ENCODE peak calls at places on chromosome 9, in nine cellular contexts. I is left ventricle myocardium inferior; L is stimulated activated CD8-positive, alpha-beta memory T cell treated with anti-CD3 and anti-CD28 coated beads, Interleukin-7, amount 100 ng/mL, for 24 hours; K is GM12891; W is T-helper 2 cell; F is iris pigment epithelial cell; X is foreskin fibroblast; P is heart left ventricle; H is stimulated activated CD4-positive, alpha-beta T cell treated with anti-CD3 and anti-CD28 coated beads, Interleukin-4, amount 100 ng/mL, for 24 hours. R is an unnamed sample.

GRCh38 chr9:93576296-93577044 is at the start of gene PHF2:
- DNase-seq in I (no peak), L (no peak), K (peak; percentile 59), W (no peak), F (no peak), X (peak; percentile 60), P (no peak), H (peak; percentile 32), R (no peak)

GRCh38 chr9:34518110-34518616 is 4.6 kb downstream of the ENHO start:
- DNase-seq in I (no peak), L (no peak), K (no peak), W (no peak), F (no peak), X (no peak), P (no peak), H (no peak), R (no peak)

GRCh38 chr9:93434056-93434455 is 17.4 kb upstream of the FAM120A start:
- DNase-seq in I (no peak), L (no peak), K (no peak), W (no peak), F (no peak), X (no peak), P (no peak), H (no peak), R (no peak)

GRCh38 chr9:138102246-138103051 is 224.9 kb downstream of the CACNA1B start:
- DNase-seq in I (no peak), L (no peak), K (no peak), W (no peak), F (no peak), X (no peak), P (no peak), H (no peak), R (no peak)

GRCh38 chr9:126151031-126151670 is 175.5 kb upstream of the MVB12B start:
- DNase-seq in I (no peak), L (no peak), K (no peak), W (no peak), F (no peak), X (no peak), P (no peak), H (no peak), R (no peak)

GRCh38 chr9:124489222-124489621 is 18.0 kb downstream of the NR5A1 start:
- DNase-seq in I (no peak), L (no peak), K (no peak), W (no peak), F (no peak), X (peak; percentile 28), P (no peak), H (no peak), R (no peak)

GRCh38 chr9:80842383-80842782 is 847.0 kb downstream of the TLE1 start:
- DNase-seq in I (no peak), L (no peak), K (no peak), W (no peak), F (no peak), X (peak; percentile 24), P (no peak), H (no peak), R (no peak)

GRCh38 chr9:31137850-31138160 is 1246.6 kb upstream of the ACO1 start:
- DNase-seq in I (no peak), L (no peak), K (no peak), W (no peak), F (no peak), X (no peak), P (no peak), H (no peak), R (no peak)

GRCh38 chr9:92632641-92633040 is 37.3 kb downstream of the IPPK start:
- DNase-seq in I (no peak), L (no peak), K (no peak), W (no peak), F (no peak), X (no peak), P (no peak), H (no peak), R (no peak)

GRCh38 chr9:122261469-122261881 is 3.2 kb downstream of the RBM18 start:
- DNase-seq in I (peak; percentile 35), L (no peak), K (no peak), W (no peak), F (peak; percentile 82), X (peak; percentile 75), P (peak; percentile 79), H (no peak), R (no peak)

GRCh38 chr9:113568081-113568435 is 104.5 kb downstream of the RGS3 start:
- DNase-seq in I (no peak), L (no peak), K (no peak), W (no peak), F (no peak), X (no peak), P (no peak), H (no peak), R (no peak)

GRCh38 chr9:136617746-136618577 is 44.8 kb upstream of the EGFL7 start:
- DNase-seq in I (no peak), L (no peak), K (peak; percentile 63), W (no peak), F (no peak), X (no peak), P (no peak), H (no peak), R (no peak)

GRCh38 chr9:96721303-96721702 is 56.6 kb downstream of the ZNF510 start:
- DNase-seq in I (no peak), L (no peak), K (no peak), W (no peak), F (no peak), X (no peak), P (no peak), H (no peak), R (no peak)

GRCh38 chr9:130138791-130139190 is 33.4 kb upstream of the NCS1 start:
- DNase-seq in I (peak; percentile 48), L (no peak), K (no peak), W (no peak), F (peak; percentile 99), X (peak; percentile 97), P (peak; percentile 74), H (no peak), R (peak; percentile 11)

GRCh38 chr9:31034311-31034710 is 1350.1 kb upstream of the ACO1 start:
- DNase-seq in I (no peak), L (no peak), K (no peak), W (no peak), F (peak; percentile 5), X (no peak), P (no peak), H (no peak), R (no peak)

GRCh38 chr9:14271078-14271673 is 42.8 kb downstream of the NFIB start:
- DNase-seq in I (peak; percentile 74), L (no peak), K (no peak), W (no peak), F (peak; percentile 85), X (peak; percentile 91), P (peak; percentile 75), H (no peak), R (no peak)

GRCh38 chr9:17134843-17135577 is at the start of gene CNTLN:
- DNase-seq in I (peak; percentile 97), L (peak; percentile 51), K (peak; percentile 85), W (no peak), F (peak; percentile 81), X (peak; percentile 96), P (peak; percentile 97), H (peak; percentile 34), R (peak; percentile 52)

GRCh38 chr9:115944166-115944948 is 209.2 kb upstream of the PAPPA start:
- DNase-seq in I (peak; percentile 82), L (no peak), K (no peak), W (no peak), F (peak; percentile 100), X (peak; percentile 100), P (peak; percentile 80), H (no peak), R (no peak)

GRCh38 chr9:111895996-111896941 is at the start of gene UGCG:
- DNase-seq in I (peak; percentile 90), L (peak; percentile 72), K (peak; percentile 83), W (peak; percentile 75), F (peak; percentile 92), X (peak; percentile 97), P (peak; percentile 93), H (peak; percentile 86), R (peak; percentile 82)

GRCh38 chr9:36862206-36863145 is 171.6 kb downstream of the PAX5 start:
- DNase-seq in I (no peak), L (no peak), K (no peak), W (no peak), F (peak; percentile 47), X (peak; percentile 68), P (no peak), H (peak; percentile 5), R (no peak)

GRCh38 chr9:3508531-3509374 is 17.0 kb downstream of the RFX3 start:
- DNase-seq in I (no peak), L (no peak), K (no peak), W (no peak), F (peak; percentile 21), X (peak; percentile 37), P (no peak), H (no peak), R (no peak)

GRCh38 chr9:95508242-95508967 is 8.4 kb downstream of the PTCH1 start:
- DNase-seq in I (no peak), L (no peak), K (no peak), W (no peak), F (peak; percentile 64), X (peak; percentile 66), P (no peak), H (no peak), R (no peak)

GRCh38 chr9:36319806-36320205 is 61.6 kb upstream of the GNE start:
- DNase-seq in I (no peak), L (no peak), K (no peak), W (no peak), F (no peak), X (peak; percentile 26), P (no peak), H (no peak), R (no peak)

GRCh38 chr9:136508729-136509500 is 26.1 kb upstream of the SEC16A start:
- DNase-seq in I (no peak), L (no peak), K (no peak), W (no peak), F (no peak), X (no peak), P (no peak), H (peak; percentile 13), R (no peak)

GRCh38 chr9:131422241-131422792 is 28.4 kb downstream of the PRRC2B start:
- DNase-seq in I (peak; percentile 25), L (no peak), K (no peak), W (no peak), F (no peak), X (peak; percentile 42), P (no peak), H (no peak), R (no peak)

R was measured in activated CD4-positive, alpha-beta T cell treated with anti-CD3 and anti-CD28 coated beads, Interleukin-2, amount 10 ng/mL, durations not matched to agents 7 days and 5 days.